ENCODE peak calls at places on chromosomes 1 and 21, in nine cellular contexts. Y is AG08396; U is left ventricle myocardium inferior; D is KG1; T is upper lobe of right lung; G is fibroblast of lung; X is stimulated activated CD4-positive, alpha-beta T cell treated with anti-CD3 and anti-CD28 coated beads, Interleukin-4, amount 100 ng/mL, for 48 hours; H is RKO; A is activated naive CD8-positive, alpha-beta T cell treated with anti-CD3 and anti-CD28 coated beads for 36 hours. L is an unnamed sample.

GRCh38 chr1:153774780-153775431 is at the start of gene SLC27A3:
- DNase-seq in Y (peak; percentile 79), U (peak; percentile 86), D (no peak), T (peak; percentile 93), G (peak; percentile 52), X (peak; percentile 18), H (peak; percentile 31), A (peak; percentile 29), L (no peak)

GRCh38 chr1:22039594-22040347 is 12.7 kb upstream of the CDC42 start:
- DNase-seq in Y (peak; percentile 30), U (peak; percentile 69), D (peak; percentile 91), T (peak; percentile 88), G (peak; percentile 59), X (peak; percentile 80), H (no peak), A (peak; percentile 89), L (peak; percentile 91)

GRCh38 chr1:91844862-91845528 is 41.0 kb downstream of the TGFBR3 start:
- DNase-seq in Y (peak; percentile 81), U (peak; percentile 48), D (no peak), T (no peak), G (peak; percentile 88), X (no peak), H (no peak), A (no peak), L (no peak)

GRCh38 chr1:38500352-38500751 is 359.2 kb downstream of the RRAGC start:
- DNase-seq in Y (no peak), U (no peak), D (no peak), T (no peak), G (no peak), X (no peak), H (peak; percentile 2), A (no peak), L (no peak)

GRCh38 chr1:204326891-204327290 is 32.8 kb downstream of the PLEKHA6 start:
- DNase-seq in Y (no peak), U (no peak), D (no peak), T (no peak), G (no peak), X (no peak), H (no peak), A (no peak), L (no peak)

GRCh38 chr1:82775402-82776000 is 974.8 kb downstream of the ADGRL2 start:
- DNase-seq in Y (peak; percentile 10), U (no peak), D (no peak), T (peak; percentile 70), G (peak; percentile 17), X (peak; percentile 16), H (peak; percentile 28), A (peak; percentile 26), L (peak; percentile 14)

GRCh38 chr1:202018476-202019234 is 8.3 kb downstream of the ELF3 start:
- DNase-seq in Y (no peak), U (no peak), D (no peak), T (peak; percentile 90), G (peak; percentile 20), X (no peak), H (no peak), A (no peak), L (peak; percentile 22)

GRCh38 chr1:168739908-168740307 is 10.9 kb upstream of the DPT start:
- DNase-seq in Y (no peak), U (no peak), D (no peak), T (no peak), G (no peak), X (no peak), H (no peak), A (no peak), L (no peak)

GRCh38 chr1:112672009-112672408 is 2.5 kb upstream of the MOV10 start:
- DNase-seq in Y (no peak), U (no peak), D (no peak), T (no peak), G (no peak), X (no peak), H (no peak), A (no peak), L (no peak)

GRCh38 chr1:203789966-203790365 is 5.5 kb upstream of the ZBED6 start:
- DNase-seq in Y (no peak), U (no peak), D (no peak), T (no peak), G (no peak), X (no peak), H (no peak), A (no peak), L (no peak)

GRCh38 chr1:30888391-30888790 is 20.2 kb downstream of the SDC3 start:
- DNase-seq in Y (peak; percentile 87), U (peak; percentile 71), D (no peak), T (no peak), G (peak; percentile 98), X (no peak), H (no peak), A (no peak), L (no peak)

GRCh38 chr1:171116676-171117075 is 26.0 kb downstream of the FMO3 start:
- DNase-seq in Y (no peak), U (no peak), D (no peak), T (no peak), G (peak; percentile 30), X (no peak), H (no peak), A (no peak), L (no peak)

GRCh38 chr21:28776251-28776650 is 216.4 kb downstream of the LTN1 start:
- DNase-seq in Y (peak; percentile 41), U (no peak), D (no peak), T (no peak), G (peak; percentile 86), X (peak; percentile 57), H (no peak), A (peak; percentile 42), L (no peak)

L was measured in CMK.